ENCODE peak calls at places on chromosome 7, in ten cellular contexts. V is GM23338, Z is HCT116, X is GM12878, L is sigmoid colon, S is Panc1, Y is GM12891, R is GM12892, J is spleen, O is prostate gland. W is an unnamed sample.

GRCh38 chr7:47884675-47885074 is 63.6 kb downstream of the PKD1L1 start:
- DNase-seq in V (no peak), Z (no peak), X (no peak), L (no peak), S (no peak), Y (no peak), R (no peak), J (no peak), O (no peak), W (no peak)

GRCh38 chr7:143042159-143042820 is 9.9 kb upstream of the OR6V1 start:
- DNase-seq in V (peak), Z (no peak), X (no peak), L (no peak), S (no peak), Y (no peak), R (no peak), J (no peak), O (no peak), W (no peak)

GRCh38 chr7:123537026-123537642 is 2.7 kb upstream of the IQUB start:
- DNase-seq in V (peak), Z (no peak), X (no peak), L (no peak), S (no peak), Y (no peak), R (no peak), J (no peak), O (no peak), W (no peak)

GRCh38 chr7:28840515-28841125 is 117.5 kb downstream of the TRIL start:
- DNase-seq in V (peak), Z (peak), X (no peak), L (no peak), S (no peak), Y (no peak), R (no peak), J (no peak), O (no peak), W (no peak)

GRCh38 chr7:21967500-21968099 is 21.9 kb upstream of the CDCA7L start:
- DNase-seq in V (no peak), Z (no peak), X (no peak), L (no peak), S (no peak), Y (no peak), R (no peak), J (no peak), O (no peak), W (no peak)

GRCh38 chr7:3250725-3251124 is 50.3 kb upstream of the SDK1 start:
- DNase-seq in V (no peak), Z (no peak), X (no peak), L (no peak), S (no peak), Y (no peak), R (no peak), J (no peak), O (no peak), W (no peak)

GRCh38 chr7:105261689-105262088 is 127.0 kb downstream of the SRPK2 start:
- DNase-seq in V (no peak), Z (no peak), X (no peak), L (no peak), S (no peak), Y (no peak), R (no peak), J (no peak), O (no peak), W (no peak)

GRCh38 chr7:101223528-101223927 is 5.6 kb downstream of the ZNHIT1 start:
- DNase-seq in V (no peak), Z (no peak), X (no peak), L (no peak), S (no peak), Y (no peak), R (no peak), J (no peak), O (no peak), W (no peak)

GRCh38 chr7:20508109-20508508 is 107.4 kb upstream of the ABCB5 start:
- DNase-seq in V (peak), Z (no peak), X (no peak), L (no peak), S (no peak), Y (no peak), R (no peak), J (no peak), O (no peak), W (peak)

GRCh38 chr7:106041140-106041717 is 70.9 kb downstream of the SYPL1 start:
- DNase-seq in V (peak), Z (peak), X (no peak), L (peak), S (peak), Y (no peak), R (no peak), J (no peak), O (no peak), W (no peak)

GRCh38 chr7:158381956-158382355 is 205.7 kb downstream of the PTPRN2 start:
- DNase-seq in V (no peak), Z (no peak), X (no peak), L (no peak), S (no peak), Y (no peak), R (no peak), J (peak), O (no peak), W (no peak)

GRCh38 chr7:135168489-135169140 is 1.9 kb downstream of the CYREN start:
- DNase-seq in V (no peak), Z (no peak), X (no peak), L (no peak), S (no peak), Y (no peak), R (no peak), J (peak), O (no peak), W (no peak)

GRCh38 chr7:135169936-135170222 is 628 bp downstream of the CYREN start:
- DNase-seq in V (no peak), Z (no peak), X (no peak), L (no peak), S (no peak), Y (no peak), R (no peak), J (no peak), O (no peak), W (no peak)

GRCh38 chr7:135168001-135168400 is 2.5 kb downstream of the CYREN start:
- DNase-seq in V (no peak), Z (no peak), X (no peak), L (no peak), S (no peak), Y (no peak), R (no peak), J (peak), O (no peak), W (no peak)

GRCh38 chr7:135170223-135170997 is at the start of gene CYREN:
- DNase-seq in V (peak), Z (peak), X (no peak), L (peak), S (peak), Y (peak), R (peak), J (peak), O (peak), W (no peak)

GRCh38 chr7:135169141-135169935 is 1.2 kb downstream of the CYREN start:
- DNase-seq in V (peak), Z (peak), X (no peak), L (no peak), S (peak), Y (peak), R (peak), J (peak), O (no peak), W (no peak)
- TF ChIP-seq POLR2AphosphoS5 in V (no peak), Z (peak), X (peak), L (no peak), S (no peak), Y (peak), R (no peak), J (peak), O (no peak), W (no peak)

GRCh38 chr7:27389508-27389907 is 146.9 kb downstream of the EVX1 start:
- DNase-seq in V (no peak), Z (no peak), X (no peak), L (no peak), S (no peak), Y (no peak), R (no peak), J (no peak), O (no peak), W (no peak)
- TF ChIP-seq POLR2AphosphoS5 in V (no peak), Z (no peak), X (no peak), L (peak), S (no peak), Y (no peak), R (no peak), J (no peak), O (no peak), W (no peak)

GRCh38 chr7:80087051-80087767 is 47.4 kb upstream of the GNAI1 start:
- DNase-seq in V (no peak), Z (peak), X (no peak), L (no peak), S (no peak), Y (no peak), R (no peak), J (no peak), O (no peak), W (no peak)
- TF ChIP-seq POLR2AphosphoS5 in V (no peak), Z (no peak), X (no peak), L (no peak), S (no peak), Y (no peak), R (no peak), J (no peak), O (no peak), W (no peak)

GRCh38 chr7:1056006-1056784 is 11.8 kb downstream of the GPR146 start:
- DNase-seq in V (no peak), Z (no peak), X (no peak), L (no peak), S (no peak), Y (no peak), R (no peak), J (peak), O (no peak), W (no peak)
- TF ChIP-seq POLR2AphosphoS5 in V (no peak), Z (no peak), X (no peak), L (no peak), S (no peak), Y (no peak), R (no peak), J (peak), O (no peak), W (no peak)

W was measured in SK-N-MC.